ENCODE peak calls at places on chromosomes 13 and 19, in five cellular contexts. One of them, this sample, is unnamed.

GRCh38 chr19:28481674-28482073 is 731.3 kb downstream of the UQCRFS1 start:
- DNase-seq in heart right ventricle: no peak
- DNase-seq in A673: no peak
- DNase-seq in endodermal cell: no peak
- DNase-seq in pancreas: no peak
- DNase-seq in this sample: no peak

GRCh38 chr19:17765069-17765618 is 13.9 kb downstream of the FCHO1 start:
- DNase-seq in pancreas: no peak
- DNase-seq in endodermal cell: peak
- DNase-seq in A673: no peak
- DNase-seq in heart right ventricle: peak
- DNase-seq in this sample: no peak

GRCh38 chr13:67299072-67299635 is 69.0 kb upstream of the PCDH9 start:
- DNase-seq in A673: no peak
- DNase-seq in endodermal cell: no peak
- DNase-seq in pancreas: no peak
- DNase-seq in heart right ventricle: no peak
- DNase-seq in this sample: no peak

GRCh38 chr13:30844548-30845296 is 61.3 kb upstream of the MEDAG start:
- DNase-seq in heart right ventricle: no peak
- DNase-seq in pancreas: no peak
- DNase-seq in A673: peak
- DNase-seq in endodermal cell: no peak
- DNase-seq in this sample: no peak

GRCh38 chr13:40185393-40185792 is 481.0 kb downstream of the FOXO1 start:
- DNase-seq in pancreas: no peak
- DNase-seq in A673: no peak
- DNase-seq in heart right ventricle: no peak
- DNase-seq in endodermal cell: no peak
- DNase-seq in this sample: no peak

GRCh38 chr13:30607908-30608307 is 9.8 kb upstream of the USPL1 start:
- DNase-seq in heart right ventricle: no peak
- DNase-seq in A673: no peak
- DNase-seq in pancreas: no peak
- DNase-seq in endodermal cell: no peak
- DNase-seq in this sample: no peak

GRCh38 chr13:43307921-43308433 is 284.6 kb downstream of the DNAJC15 start:
- DNase-seq in A673: peak
- DNase-seq in pancreas: peak
- DNase-seq in endodermal cell: peak
- DNase-seq in heart right ventricle: peak
- DNase-seq in this sample: peak

GRCh38 chr19:24049537-24049936 is 37.5 kb upstream of the ZNF254 start:
- DNase-seq in A673: no peak
- DNase-seq in heart right ventricle: no peak
- DNase-seq in pancreas: no peak
- DNase-seq in endodermal cell: no peak
- DNase-seq in this sample: no peak

GRCh38 chr13:19074519-19074918 is 107.1 kb downstream of the TUBA3C start:
- DNase-seq in A673: no peak
- DNase-seq in endodermal cell: no peak
- DNase-seq in heart right ventricle: no peak
- DNase-seq in pancreas: no peak
- DNase-seq in this sample: no peak

GRCh38 chr19:44447864-44448674 is at the start of gene ZNF229:
- DNase-seq in heart right ventricle: peak
- DNase-seq in endodermal cell: peak
- DNase-seq in pancreas: peak
- DNase-seq in A673: peak
- DNase-seq in this sample: peak

GRCh38 chr13:35865341-35866240 is 265.6 kb downstream of the DCLK1 start:
- DNase-seq in endodermal cell: no peak
- DNase-seq in heart right ventricle: peak
- DNase-seq in A673: no peak
- DNase-seq in pancreas: no peak
- DNase-seq in this sample: no peak

GRCh38 chr19:48102870-48103751 is 7.5 kb downstream of the PLA2G4C start:
- DNase-seq in heart right ventricle: no peak
- DNase-seq in endodermal cell: peak
- DNase-seq in A673: peak
- DNase-seq in pancreas: no peak
- DNase-seq in this sample: peak

GRCh38 chr19:1489463-1489971 is 633 bp downstream of the PCSK4 start:
- DNase-seq in A673: no peak
- DNase-seq in heart right ventricle: no peak
- DNase-seq in pancreas: peak
- DNase-seq in endodermal cell: no peak
- DNase-seq in this sample: no peak

GRCh38 chr19:4713384-4713951 is 10.2 kb downstream of the DPP9 start:
- DNase-seq in endodermal cell: no peak
- DNase-seq in heart right ventricle: peak
- DNase-seq in pancreas: peak
- DNase-seq in A673: no peak
- DNase-seq in this sample: no peak

GRCh38 chr13:100214886-100215285 is 126.0 kb downstream of the PCCA start:
- DNase-seq in heart right ventricle: no peak
- DNase-seq in pancreas: no peak
- DNase-seq in endodermal cell: no peak
- DNase-seq in A673: no peak
- DNase-seq in this sample: no peak

GRCh38 chr13:48493076-48493765 is 39.7 kb downstream of the RCBTB2 start:
- DNase-seq in A673: no peak
- DNase-seq in heart right ventricle: no peak
- DNase-seq in pancreas: no peak
- DNase-seq in endodermal cell: no peak
- DNase-seq in this sample: no peak

GRCh38 chr13:99982021-99982740 is 597 bp downstream of the ZIC2 start:
- DNase-seq in endodermal cell: no peak
- DNase-seq in pancreas: no peak
- DNase-seq in A673: peak
- DNase-seq in heart right ventricle: no peak
- DNase-seq in this sample: no peak

GRCh38 chr19:48190288-48191284 is 20.1 kb downstream of the ZSWIM9 start:
- DNase-seq in pancreas: peak
- DNase-seq in A673: peak
- DNase-seq in heart right ventricle: no peak
- DNase-seq in endodermal cell: peak
- DNase-seq in this sample: peak

GRCh38 chr13:43551897-43552456 is 234.8 kb downstream of the ENOX1 start:
- DNase-seq in A673: no peak
- DNase-seq in pancreas: no peak
- DNase-seq in endodermal cell: no peak
- DNase-seq in heart right ventricle: no peak
- DNase-seq in this sample: no peak

GRCh38 chr19:27794444-27795042 is 1418.4 kb downstream of the UQCRFS1 start:
- DNase-seq in heart right ventricle: peak
- DNase-seq in A673: peak
- DNase-seq in endodermal cell: peak
- DNase-seq in pancreas: no peak
- DNase-seq in this sample: no peak

GRCh38 chr19:30851646-30852045 is 479.5 kb downstream of the ZNF536 start:
- DNase-seq in A673: no peak
- DNase-seq in endodermal cell: no peak
- DNase-seq in pancreas: no peak
- DNase-seq in heart right ventricle: no peak
- DNase-seq in this sample: no peak

GRCh38 chr13:27920677-27921420 is 1.0 kb downstream of the PDX1 start:
- DNase-seq in endodermal cell: peak
- DNase-seq in A673: no peak
- DNase-seq in heart right ventricle: no peak
- DNase-seq in pancreas: peak
- DNase-seq in this sample: no peak

GRCh38 chr19:56670961-56671612 is 470 bp downstream of the ZNF835 start:
- DNase-seq in pancreas: peak
- DNase-seq in heart right ventricle: no peak
- DNase-seq in A673: no peak
- DNase-seq in endodermal cell: no peak
- DNase-seq in this sample: no peak

DNA sequence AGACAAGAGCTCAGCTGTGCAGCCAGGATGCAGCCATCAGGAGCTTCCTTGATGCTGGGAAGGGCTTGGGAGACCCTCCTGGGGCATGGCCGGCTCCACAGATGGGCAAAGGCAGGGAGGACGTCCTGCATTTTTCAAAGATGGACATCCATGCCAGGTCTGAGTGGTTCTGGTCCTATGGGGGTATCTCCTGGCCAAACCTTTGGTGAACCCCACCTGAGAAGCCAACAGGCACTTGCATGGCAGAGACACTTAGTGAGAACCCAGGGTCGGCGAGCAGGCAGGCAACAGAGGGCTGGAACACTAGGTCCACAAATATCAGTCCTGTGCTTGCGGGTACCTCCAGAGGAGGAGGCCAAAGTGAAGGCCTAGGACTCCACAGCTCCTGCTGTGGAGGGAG is 70.0 kb downstream of the KCTD15 start:
- DNase-seq in endodermal cell: no peak
- DNase-seq in A673: no peak
- DNase-seq in heart right ventricle: no peak
- DNase-seq in pancreas: no peak
- DNase-seq in this sample: no peak
- H3K4me3 ChIP-seq in endodermal cell: no peak
- H3K4me3 ChIP-seq in A673: no peak
- H3K4me3 ChIP-seq in heart right ventricle: no peak
- H3K4me3 ChIP-seq in pancreas: no peak
- H3K4me3 ChIP-seq in this sample: no peak

DNA sequence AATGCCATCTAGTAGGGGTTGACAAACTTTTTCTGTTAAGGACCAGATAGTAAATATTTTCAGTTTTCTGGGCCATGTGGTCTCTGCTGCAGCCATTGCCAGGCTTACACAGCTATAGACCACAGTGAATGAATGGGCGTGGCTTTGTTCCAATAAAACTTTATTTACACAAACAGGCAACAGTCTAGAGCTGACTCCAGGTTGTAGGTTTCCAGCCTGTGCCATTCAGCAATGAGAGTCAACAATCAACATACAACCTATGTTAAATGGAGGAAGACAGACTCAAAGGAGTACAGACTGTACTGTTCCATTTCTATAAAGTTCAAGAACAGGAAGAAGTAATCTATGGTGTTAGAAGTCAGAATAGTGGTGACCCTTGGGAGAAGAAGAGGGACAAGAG is 15.2 kb upstream of the IZUMO2 start:
- DNase-seq in A673: no peak
- DNase-seq in endodermal cell: no peak
- DNase-seq in pancreas: no peak
- DNase-seq in heart right ventricle: no peak
- DNase-seq in this sample: no peak
- H3K4me3 ChIP-seq in A673: no peak
- H3K4me3 ChIP-seq in endodermal cell: no peak
- H3K4me3 ChIP-seq in pancreas: no peak
- H3K4me3 ChIP-seq in heart right ventricle: no peak
- H3K4me3 ChIP-seq in this sample: no peak

GRCh38 chr13:52161193-52161646 is 1.8 kb upstream of the NEK3 start:
- DNase-seq in pancreas: no peak
- DNase-seq in endodermal cell: no peak
- DNase-seq in A673: no peak
- DNase-seq in heart right ventricle: no peak
- DNase-seq in this sample: no peak

GRCh38 chr13:52158629-52159158 is 703 bp downstream of the NEK3 start:
- DNase-seq in pancreas: peak
- DNase-seq in endodermal cell: no peak
- DNase-seq in heart right ventricle: peak
- DNase-seq in A673: peak
- DNase-seq in this sample: no peak

GRCh38 chr13:52162279-52163101 is 3.1 kb upstream of the NEK3 start:
- DNase-seq in pancreas: no peak
- DNase-seq in A673: no peak
- DNase-seq in endodermal cell: no peak
- DNase-seq in heart right ventricle: no peak
- DNase-seq in this sample: no peak

GRCh38 chr13:52159159-52159982 is at the start of gene NEK3:
- DNase-seq in endodermal cell: peak
- DNase-seq in A673: peak
- DNase-seq in heart right ventricle: peak
- DNase-seq in pancreas: peak
- DNase-seq in this sample: peak

GRCh38 chr13:52160053-52160452 is 656 bp upstream of the NEK3 start:
- DNase-seq in heart right ventricle: no peak
- DNase-seq in endodermal cell: no peak
- DNase-seq in pancreas: no peak
- DNase-seq in A673: no peak
- DNase-seq in this sample: no peak
- H3K4me3 ChIP-seq in heart right ventricle: peak
- H3K4me3 ChIP-seq in endodermal cell: no peak
- H3K4me3 ChIP-seq in pancreas: no peak
- H3K4me3 ChIP-seq in A673: no peak
- H3K4me3 ChIP-seq in this sample: no peak

GRCh38 chr19:2587001-2587719 is 111.2 kb downstream of the GADD45B start:
- DNase-seq in endodermal cell: peak
- DNase-seq in pancreas: no peak
- DNase-seq in A673: no peak
- DNase-seq in heart right ventricle: no peak
- DNase-seq in this sample: no peak

GRCh38 chr19:2579678-2580280 is 103.9 kb downstream of the GADD45B start:
- DNase-seq in heart right ventricle: no peak
- DNase-seq in A673: no peak
- DNase-seq in pancreas: no peak
- DNase-seq in endodermal cell: peak
- DNase-seq in this sample: no peak

GRCh38 chr19:2586196-2586595 is 110.3 kb downstream of the GADD45B start:
- DNase-seq in heart right ventricle: no peak
- DNase-seq in endodermal cell: peak
- DNase-seq in pancreas: no peak
- DNase-seq in A673: no peak
- DNase-seq in this sample: no peak

GRCh38 chr19:2584002-2584401 is 108.1 kb downstream of the GADD45B start:
- DNase-seq in A673: no peak
- DNase-seq in pancreas: no peak
- DNase-seq in endodermal cell: no peak
- DNase-seq in heart right ventricle: no peak
- DNase-seq in this sample: no peak

DNA sequence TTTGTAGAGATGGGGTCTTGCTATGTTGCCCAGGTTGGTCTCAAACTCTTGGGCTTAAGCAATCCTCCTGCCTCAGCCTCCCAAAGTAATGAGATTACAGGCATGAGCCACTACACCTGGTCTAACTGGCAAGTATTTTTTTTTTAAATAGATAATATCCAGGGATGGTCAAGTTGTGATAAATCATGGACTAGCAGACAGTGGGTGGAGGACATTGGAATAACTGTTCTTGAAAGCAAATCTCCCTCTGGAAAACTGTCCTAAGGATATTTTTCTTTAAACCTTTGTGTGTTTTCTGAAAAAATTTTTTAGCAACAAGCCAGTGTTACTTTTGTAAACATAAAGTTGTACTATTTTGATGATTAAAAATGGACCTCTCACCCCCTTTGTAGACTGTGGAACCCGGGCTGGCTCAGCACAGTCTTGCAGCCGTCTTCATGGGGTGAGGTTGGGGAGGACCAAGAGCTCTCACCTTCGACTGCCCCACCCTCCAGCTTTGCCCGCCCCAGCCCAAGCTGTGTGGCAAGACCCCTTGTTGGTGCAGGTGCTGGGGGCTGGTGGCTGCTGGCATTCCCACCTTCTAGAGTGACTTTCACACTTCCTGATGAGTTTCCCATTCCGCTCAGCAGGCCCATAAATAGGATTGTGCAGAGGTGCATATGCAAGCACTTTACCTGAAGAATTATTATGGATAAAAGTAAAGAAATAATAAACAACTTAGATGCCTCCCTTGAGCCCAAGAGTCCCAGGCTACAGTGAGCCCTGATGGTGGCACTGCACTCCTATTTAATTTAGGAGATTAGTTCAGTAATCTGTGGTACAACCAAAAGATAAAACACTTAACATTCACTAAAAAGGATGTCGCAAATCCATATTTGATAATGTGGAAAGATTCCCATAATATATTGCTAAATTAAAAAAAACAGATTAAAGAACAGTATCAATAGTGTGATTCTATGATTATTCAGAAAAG is 107.3 kb downstream of the GADD45B start:
- DNase-seq in pancreas: no peak
- DNase-seq in endodermal cell: no peak
- DNase-seq in A673: no peak
- DNase-seq in heart right ventricle: no peak
- DNase-seq in this sample: no peak
- H3K4me3 ChIP-seq in pancreas: no peak
- H3K4me3 ChIP-seq in endodermal cell: no peak
- H3K4me3 ChIP-seq in A673: no peak
- H3K4me3 ChIP-seq in heart right ventricle: no peak
- H3K4me3 ChIP-seq in this sample: no peak